ENCODE peak calls at places on chromosomes 13 and 19, in six cellular contexts. N, O, D, W, B and F are unnamed samples.

GRCh38 chr19:35231956-35232746 is 3.6 kb upstream of the FAM187B start:
- DNase-seq in D (no peak), O (no peak), W (no peak), B (no peak), N (no peak), F (no peak)

GRCh38 chr13:114107686-114108081 is 24.7 kb downstream of the RASA3 start:
- DNase-seq in O (no peak), N (no peak), B (no peak), D (peak; percentile 75), W (no peak), F (no peak)

GRCh38 chr13:21232196-21232595 is 55.7 kb downstream of the MRPL57 start:
- DNase-seq in B (no peak), D (no peak), O (peak; percentile 76), W (no peak), N (no peak), F (no peak)

GRCh38 chr19:14183741-14184395 is 22.1 kb downstream of the ADGRL1 start:
- DNase-seq in B (no peak), O (no peak), D (no peak), N (no peak), W (no peak), F (no peak)

GRCh38 chr19:14437578-14438140 is 4.6 kb downstream of the PKN1 start:
- DNase-seq in W (no peak), O (no peak), N (no peak), D (no peak), B (no peak), F (no peak)

GRCh38 chr13:50374517-50374916 is 359.3 kb downstream of the KCNRG start:
- DNase-seq in D (no peak), W (no peak), B (no peak), O (no peak), N (no peak), F (no peak)

GRCh38 chr19:19095691-19096090 is 31.9 kb downstream of the SLC25A42 start:
- DNase-seq in W (no peak), D (no peak), N (no peak), O (no peak), B (no peak), F (no peak)

GRCh38 chr13:111259058-111259457 is 61.4 kb upstream of the TEX29 start:
- DNase-seq in D (no peak), W (no peak), B (no peak), N (no peak), O (no peak), F (no peak)

GRCh38 chr19:23283925-23284324 is 33.7 kb upstream of the ZNF724 start:
- DNase-seq in O (peak; percentile 4), W (peak; percentile 77), N (peak; percentile 58), D (peak; percentile 38), B (no peak), F (no peak)

GRCh38 chr13:45851171-45851889 is at the start of gene SIAH3:
- DNase-seq in D (no peak), W (no peak), O (no peak), B (no peak), N (peak; percentile 10), F (peak; percentile 55)

GRCh38 chr19:43290568-43291359 is 21.4 kb upstream of the PSG9 start:
- DNase-seq in B (no peak), N (no peak), W (no peak), D (no peak), O (no peak), F (no peak)

GRCh38 chr13:66849706-66850105 is 380.4 kb downstream of the PCDH9 start:
- DNase-seq in O (no peak), D (no peak), N (no peak), W (no peak), B (no peak), F (peak; percentile 31)

GRCh38 chr13:95153647-95154405 is 147.4 kb downstream of the ABCC4 start:
- DNase-seq in N (no peak), B (no peak), D (no peak), W (no peak), O (no peak), F (no peak)